ENCODE peak calls at places on chromosomes 12 and 14, in six cellular contexts. E is brain microvascular endothelial cell; A is suprapubic skin; V is activated CD8-positive, alpha-beta T cell treated with anti-CD3 and anti-CD28 coated beads, Interleukin-2, amount 10 ng/mL, durations not matched to agents 7 days and 5 days; X is astrocyte; N is 8988T. J is an unnamed sample.

GRCh38 chr12:71024281-71024680 is 103.7 kb upstream of the PTPRR start:
- DNase-seq in N (no peak), V (no peak), E (no peak), X (no peak), A (no peak), J (no peak)

GRCh38 chr14:22588419-22589095 is 467 bp downstream of the DAD1 start:
- DNase-seq in N (no peak), V (no peak), A (no peak), E (no peak), X (no peak), J (no peak)

GRCh38 chr14:32814721-32815120 is 124.0 kb upstream of the NPAS3 start:
- DNase-seq in N (no peak), A (no peak), V (no peak), X (no peak), E (no peak), J (no peak)

GRCh38 chr14:81767266-81767987 is 233.8 kb upstream of the SEL1L start:
- DNase-seq in A (no peak), X (no peak), V (no peak), E (no peak), N (no peak), J (no peak)

GRCh38 chr12:47312794-47313426 is 233.2 kb upstream of the AMIGO2 start:
- DNase-seq in E (no peak), A (no peak), N (no peak), V (no peak), X (no peak), J (no peak)

GRCh38 chr12:44833561-44833960 is 42.6 kb downstream of the NELL2 start:
- DNase-seq in E (no peak), V (no peak), A (no peak), X (no peak), N (no peak), J (no peak)

GRCh38 chr12:96456265-96456974 is 33.0 kb upstream of the CFAP54 start:
- DNase-seq in X (no peak), N (no peak), V (no peak), A (no peak), E (no peak), J (no peak)

GRCh38 chr12:113246478-113247122 is 25.3 kb downstream of the TPCN1 start:
- DNase-seq in X (no peak), N (no peak), E (no peak), A (no peak), V (no peak), J (no peak)

J was measured in activated T-helper 1 cell treated with Interleukin-2 at 50 U/mL for 16 hours.